ENCODE peak calls at places on chromosomes 11 and 22, in nine cellular contexts. K is occipital lobe; M is GM23338; L is activated T-cell treated with anti-CD3 and anti-CD28 coated beads, Interleukin-2, amount 50 U/mL, for 4 hours; X is iris pigment epithelial cell; T is KBM-7; S is HT-29; A is activated CD4-positive, alpha-beta T cell treated with anti-CD3 and anti-CD28 coated beads, Interleukin-2, amount 10 ng/mL, durations not matched to agents 7 days and 5 days; Z is activated naive CD4-positive, alpha-beta T cell treated with anti-CD3 and anti-CD28 coated beads, Interleukin-2, amount 10 ng/mL, durations not matched to agents 7 days and 5 days. F is an unnamed sample.
A peak's percentile ranks its signal among the peaks of the same experiment; 100 is the strongest.

GRCh38 chr11:134157451-134157850 is 66.3 kb downstream of the NCAPD3 start:
- DNase-seq in K (no peak), M (no peak), L (no peak), X (no peak), T (no peak), S (no peak), A (no peak), Z (no peak), F (no peak)

GRCh38 chr11:77506857-77507256 is 33.0 kb upstream of the PAK1 start:
- DNase-seq in K (no peak), M (no peak), L (no peak), X (peak; percentile 46), T (peak; percentile 46), S (peak; percentile 89), A (no peak), Z (no peak), F (no peak)

GRCh38 chr11:20023082-20023426 is 137.2 kb downstream of the DBX1 start:
- DNase-seq in K (no peak), M (no peak), L (no peak), X (no peak), T (no peak), S (no peak), A (no peak), Z (no peak), F (no peak)

GRCh38 chr22:43176090-43176489 is 10.8 kb downstream of the TTLL12 start:
- DNase-seq in K (no peak), M (no peak), L (no peak), X (no peak), T (no peak), S (no peak), A (no peak), Z (no peak), F (no peak)

GRCh38 chr11:118522571-118523072 is 4.7 kb upstream of the TTC36 start:
- DNase-seq in K (no peak), M (peak; percentile 71), L (no peak), X (peak; percentile 42), T (peak; percentile 30), S (peak; percentile 53), A (no peak), Z (no peak), F (no peak)

GRCh38 chr11:78450866-78451265 is 33.2 kb upstream of the GAB2 start:
- DNase-seq in K (no peak), M (no peak), L (no peak), X (no peak), T (no peak), S (no peak), A (no peak), Z (no peak), F (no peak)

GRCh38 chr22:41883400-41883799 is 31.5 kb downstream of the SHISA8 start:
- DNase-seq in K (no peak), M (no peak), L (no peak), X (no peak), T (no peak), S (no peak), A (no peak), Z (no peak), F (no peak)

GRCh38 chr11:21615871-21616270 is 577.0 kb upstream of the ANO5 start:
- DNase-seq in K (no peak), M (no peak), L (no peak), X (no peak), T (no peak), S (no peak), A (no peak), Z (no peak), F (no peak)

GRCh38 chr11:14417975-14418374 is 59.0 kb upstream of the RRAS2 start:
- DNase-seq in K (no peak), M (no peak), L (no peak), X (peak; percentile 32), T (no peak), S (no peak), A (no peak), Z (no peak), F (no peak)

GRCh38 chr11:67071420-67072284 is 15.0 kb downstream of the RHOD start:
- DNase-seq in K (peak; percentile 26), M (peak; percentile 96), L (peak; percentile 65), X (peak; percentile 54), T (peak; percentile 70), S (peak; percentile 77), A (peak; percentile 76), Z (peak; percentile 84), F (peak; percentile 63)

GRCh38 chr11:44842219-44842618 is 108.5 kb downstream of the TP53I11 start:
- DNase-seq in K (no peak), M (no peak), L (no peak), X (peak; percentile 92), T (no peak), S (no peak), A (no peak), Z (no peak), F (no peak)

GRCh38 chr11:14687943-14688627 is 44.5 kb downstream of the PDE3B start:
- DNase-seq in K (no peak), M (no peak), L (no peak), X (no peak), T (no peak), S (no peak), A (no peak), Z (no peak), F (no peak)

GRCh38 chr11:66328307-66329144 is 7.7 kb downstream of the RIN1 start:
- DNase-seq in K (peak; percentile 27), M (peak; percentile 91), L (peak; percentile 78), X (peak; percentile 50), T (peak; percentile 93), S (peak; percentile 83), A (peak; percentile 79), Z (peak; percentile 87), F (peak; percentile 72)

GRCh38 chr11:66326261-66327111 is 9.6 kb upstream of the CD248 start:
- DNase-seq in K (no peak), M (no peak), L (no peak), X (no peak), T (peak; percentile 58), S (no peak), A (peak; percentile 66), Z (peak; percentile 85), F (no peak)

GRCh38 chr11:10654211-10655150 is 39.1 kb downstream of the IRAG1 start:
- DNase-seq in K (no peak), M (peak; percentile 67), L (peak; percentile 9), X (peak; percentile 75), T (peak; percentile 68), S (peak; percentile 74), A (peak; percentile 53), Z (peak; percentile 49), F (no peak)

GRCh38 chr11:77668760-77669159 is 31.2 kb upstream of the CLNS1A start:
- DNase-seq in K (no peak), M (no peak), L (no peak), X (peak; percentile 59), T (no peak), S (no peak), A (no peak), Z (no peak), F (no peak)

GRCh38 chr22:30243671-30244465 is 2.7 kb downstream of the LIF start:
- DNase-seq in K (no peak), M (no peak), L (no peak), X (no peak), T (no peak), S (no peak), A (no peak), Z (no peak), F (no peak)

GRCh38 chr11:68437927-68438657 is 22.5 kb upstream of the PPP6R3 start:
- DNase-seq in K (no peak), M (no peak), L (no peak), X (no peak), T (no peak), S (no peak), A (no peak), Z (no peak), F (no peak)

GRCh38 chr22:42892571-42893316 is 35.7 kb upstream of the ARFGAP3 start:
- DNase-seq in K (no peak), M (no peak), L (no peak), X (no peak), T (peak; percentile 23), S (no peak), A (no peak), Z (no peak), F (no peak)

GRCh38 chr11:31922450-31922849 is 111.3 kb upstream of the PAX6 start:
- DNase-seq in K (no peak), M (no peak), L (no peak), X (no peak), T (no peak), S (no peak), A (no peak), Z (no peak), F (no peak)

GRCh38 chr11:17413414-17414316 is 25.2 kb upstream of the KCNJ11 start:
- DNase-seq in K (no peak), M (no peak), L (no peak), X (no peak), T (no peak), S (no peak), A (no peak), Z (no peak), F (no peak)

GRCh38 chr11:23278121-23278520 is 417.8 kb upstream of the CCDC179 start:
- DNase-seq in K (no peak), M (no peak), L (no peak), X (peak; percentile 91), T (no peak), S (no peak), A (no peak), Z (no peak), F (no peak)

GRCh38 chr11:46272816-46273427 is 4.5 kb upstream of the CREB3L1 start:
- DNase-seq in K (no peak), M (no peak), L (no peak), X (peak; percentile 82), T (no peak), S (peak; percentile 90), A (no peak), Z (no peak), F (no peak)

GRCh38 chr11:68014157-68014965 is 4.2 kb downstream of the ALDH3B1 start:
- DNase-seq in K (no peak), M (no peak), L (no peak), X (peak; percentile 83), T (no peak), S (peak; percentile 97), A (no peak), Z (no peak), F (no peak)

GRCh38 chr11:126186708-126187481 is 24.6 kb downstream of the RPUSD4 start:
- DNase-seq in K (no peak), M (peak; percentile 53), L (no peak), X (no peak), T (no peak), S (no peak), A (no peak), Z (no peak), F (no peak)

GRCh38 chr11:985435-985834 is 51.1 kb downstream of the MUC6 start:
- DNase-seq in K (no peak), M (no peak), L (no peak), X (no peak), T (no peak), S (no peak), A (no peak), Z (no peak), F (no peak)

GRCh38 chr11:8249482-8249881 is 14.2 kb downstream of the LMO1 start:
- DNase-seq in K (no peak), M (no peak), L (no peak), X (no peak), T (no peak), S (no peak), A (no peak), Z (no peak), F (peak; percentile 7)

GRCh38 chr11:119361961-119362725 is 15.6 kb upstream of the MFRP start:
- DNase-seq in K (no peak), M (no peak), L (no peak), X (no peak), T (no peak), S (no peak), A (no peak), Z (no peak), F (peak; percentile 19)